ENCODE peak calls at places on chromosomes 1 and 21, in eight cellular contexts. One of them, this sample, is unnamed.

GRCh38 chr1:223244366-223245103 is 101.5 kb upstream of the TLR5 start:
- DNase-seq in astrocyte of the spinal cord: peak
- DNase-seq in uterus: no peak
- DNase-seq in neural crest cell: no peak
- DNase-seq in activated CD8-positive, alpha-beta T cell treated with anti-CD3 and anti-CD28 coated beads for 36 hours: peak
- DNase-seq in AG04449: no peak
- DNase-seq in GM12864: no peak
- DNase-seq in glutamatergic neuron: no peak
- DNase-seq in this sample: no peak

GRCh38 chr1:1082239-1083180 is 8.4 kb upstream of the RNF223 start:
- DNase-seq in astrocyte of the spinal cord: no peak
- DNase-seq in uterus: peak
- DNase-seq in neural crest cell: no peak
- DNase-seq in activated CD8-positive, alpha-beta T cell treated with anti-CD3 and anti-CD28 coated beads for 36 hours: no peak
- DNase-seq in AG04449: no peak
- DNase-seq in GM12864: no peak
- DNase-seq in glutamatergic neuron: peak
- DNase-seq in this sample: no peak

GRCh38 chr1:194394676-194395075 is 1208.3 kb upstream of the B3GALT2 start:
- DNase-seq in astrocyte of the spinal cord: no peak
- DNase-seq in uterus: no peak
- DNase-seq in neural crest cell: no peak
- DNase-seq in activated CD8-positive, alpha-beta T cell treated with anti-CD3 and anti-CD28 coated beads for 36 hours: no peak
- DNase-seq in AG04449: no peak
- DNase-seq in GM12864: no peak
- DNase-seq in glutamatergic neuron: no peak
- DNase-seq in this sample: no peak

GRCh38 chr21:36762636-36763035 is 63.7 kb downstream of the SIM2 start:
- DNase-seq in astrocyte of the spinal cord: no peak
- DNase-seq in uterus: no peak
- DNase-seq in neural crest cell: no peak
- DNase-seq in activated CD8-positive, alpha-beta T cell treated with anti-CD3 and anti-CD28 coated beads for 36 hours: no peak
- DNase-seq in AG04449: no peak
- DNase-seq in GM12864: no peak
- DNase-seq in glutamatergic neuron: no peak
- DNase-seq in this sample: no peak

GRCh38 chr1:162297208-162297607 is 79.4 kb downstream of the SPATA46 start:
- DNase-seq in astrocyte of the spinal cord: no peak
- DNase-seq in uterus: no peak
- DNase-seq in neural crest cell: no peak
- DNase-seq in activated CD8-positive, alpha-beta T cell treated with anti-CD3 and anti-CD28 coated beads for 36 hours: no peak
- DNase-seq in AG04449: no peak
- DNase-seq in GM12864: no peak
- DNase-seq in glutamatergic neuron: no peak
- DNase-seq in this sample: no peak

GRCh38 chr1:151839457-151840409 is at the start of gene C2CD4D:
- DNase-seq in astrocyte of the spinal cord: no peak
- DNase-seq in uterus: no peak
- DNase-seq in neural crest cell: peak
- DNase-seq in activated CD8-positive, alpha-beta T cell treated with anti-CD3 and anti-CD28 coated beads for 36 hours: peak
- DNase-seq in AG04449: no peak
- DNase-seq in GM12864: no peak
- DNase-seq in glutamatergic neuron: peak
- DNase-seq in this sample: peak

GRCh38 chr1:40783001-40783905 is at the start of gene KCNQ4:
- DNase-seq in astrocyte of the spinal cord: no peak
- DNase-seq in uterus: peak
- DNase-seq in neural crest cell: peak
- DNase-seq in activated CD8-positive, alpha-beta T cell treated with anti-CD3 and anti-CD28 coated beads for 36 hours: peak
- DNase-seq in AG04449: no peak
- DNase-seq in GM12864: no peak
- DNase-seq in glutamatergic neuron: peak
- DNase-seq in this sample: no peak

GRCh38 chr1:61011514-61012263 is 70.7 kb upstream of the NFIA start:
- DNase-seq in astrocyte of the spinal cord: no peak
- DNase-seq in uterus: no peak
- DNase-seq in neural crest cell: no peak
- DNase-seq in activated CD8-positive, alpha-beta T cell treated with anti-CD3 and anti-CD28 coated beads for 36 hours: no peak
- DNase-seq in AG04449: no peak
- DNase-seq in GM12864: no peak
- DNase-seq in glutamatergic neuron: no peak
- DNase-seq in this sample: no peak

GRCh38 chr1:86409416-86410021 is 13.4 kb upstream of the ODF2L start:
- DNase-seq in astrocyte of the spinal cord: no peak
- DNase-seq in uterus: no peak
- DNase-seq in neural crest cell: no peak
- DNase-seq in activated CD8-positive, alpha-beta T cell treated with anti-CD3 and anti-CD28 coated beads for 36 hours: no peak
- DNase-seq in AG04449: no peak
- DNase-seq in GM12864: no peak
- DNase-seq in glutamatergic neuron: no peak
- DNase-seq in this sample: no peak

GRCh38 chr1:51998007-51998406 is 7.5 kb upstream of the RAB3B start:
- DNase-seq in astrocyte of the spinal cord: no peak
- DNase-seq in uterus: no peak
- DNase-seq in neural crest cell: no peak
- DNase-seq in activated CD8-positive, alpha-beta T cell treated with anti-CD3 and anti-CD28 coated beads for 36 hours: no peak
- DNase-seq in AG04449: no peak
- DNase-seq in GM12864: no peak
- DNase-seq in glutamatergic neuron: no peak
- DNase-seq in this sample: no peak

GRCh38 chr1:13732971-13733667 is 33.1 kb downstream of the PRDM2 start:
- DNase-seq in astrocyte of the spinal cord: no peak
- DNase-seq in uterus: no peak
- DNase-seq in neural crest cell: no peak
- DNase-seq in activated CD8-positive, alpha-beta T cell treated with anti-CD3 and anti-CD28 coated beads for 36 hours: peak
- DNase-seq in AG04449: no peak
- DNase-seq in GM12864: no peak
- DNase-seq in glutamatergic neuron: no peak
- DNase-seq in this sample: no peak

GRCh38 chr1:178093150-178093957 is 550 bp upstream of the RASAL2 start:
- DNase-seq in astrocyte of the spinal cord: peak
- DNase-seq in uterus: peak
- DNase-seq in neural crest cell: peak
- DNase-seq in activated CD8-positive, alpha-beta T cell treated with anti-CD3 and anti-CD28 coated beads for 36 hours: peak
- DNase-seq in AG04449: peak
- DNase-seq in GM12864: peak
- DNase-seq in glutamatergic neuron: peak
- DNase-seq in this sample: peak
- TF ChIP-seq CTCF in astrocyte of the spinal cord: peak
- TF ChIP-seq CTCF in uterus: no peak
- TF ChIP-seq CTCF in neural crest cell: peak
- TF ChIP-seq CTCF in activated CD8-positive, alpha-beta T cell treated with anti-CD3 and anti-CD28 coated beads for 36 hours: no peak
- TF ChIP-seq CTCF in AG04449: no peak
- TF ChIP-seq CTCF in GM12864: no peak
- TF ChIP-seq CTCF in glutamatergic neuron: no peak
- TF ChIP-seq CTCF in this sample: no peak

GRCh38 chr1:200435200-200435780 is 25.5 kb upstream of the ZNF281 start:
- DNase-seq in astrocyte of the spinal cord: peak
- DNase-seq in uterus: no peak
- DNase-seq in neural crest cell: no peak
- DNase-seq in activated CD8-positive, alpha-beta T cell treated with anti-CD3 and anti-CD28 coated beads for 36 hours: no peak
- DNase-seq in AG04449: no peak
- DNase-seq in GM12864: no peak
- DNase-seq in glutamatergic neuron: no peak
- DNase-seq in this sample: no peak

GRCh38 chr1:200436436-200436835 is 26.6 kb upstream of the ZNF281 start:
- DNase-seq in astrocyte of the spinal cord: no peak
- DNase-seq in uterus: no peak
- DNase-seq in neural crest cell: no peak
- DNase-seq in activated CD8-positive, alpha-beta T cell treated with anti-CD3 and anti-CD28 coated beads for 36 hours: no peak
- DNase-seq in AG04449: no peak
- DNase-seq in GM12864: no peak
- DNase-seq in glutamatergic neuron: no peak
- DNase-seq in this sample: no peak

GRCh38 chr1:200432586-200432985 is 22.8 kb upstream of the ZNF281 start:
- DNase-seq in astrocyte of the spinal cord: no peak
- DNase-seq in uterus: no peak
- DNase-seq in neural crest cell: no peak
- DNase-seq in activated CD8-positive, alpha-beta T cell treated with anti-CD3 and anti-CD28 coated beads for 36 hours: no peak
- DNase-seq in AG04449: no peak
- DNase-seq in GM12864: no peak
- DNase-seq in glutamatergic neuron: no peak
- DNase-seq in this sample: no peak

GRCh38 chr1:200437088-200437487 is 27.3 kb upstream of the ZNF281 start:
- DNase-seq in astrocyte of the spinal cord: no peak
- DNase-seq in uterus: no peak
- DNase-seq in neural crest cell: no peak
- DNase-seq in activated CD8-positive, alpha-beta T cell treated with anti-CD3 and anti-CD28 coated beads for 36 hours: no peak
- DNase-seq in AG04449: no peak
- DNase-seq in GM12864: no peak
- DNase-seq in glutamatergic neuron: no peak
- DNase-seq in this sample: no peak

DNA sequence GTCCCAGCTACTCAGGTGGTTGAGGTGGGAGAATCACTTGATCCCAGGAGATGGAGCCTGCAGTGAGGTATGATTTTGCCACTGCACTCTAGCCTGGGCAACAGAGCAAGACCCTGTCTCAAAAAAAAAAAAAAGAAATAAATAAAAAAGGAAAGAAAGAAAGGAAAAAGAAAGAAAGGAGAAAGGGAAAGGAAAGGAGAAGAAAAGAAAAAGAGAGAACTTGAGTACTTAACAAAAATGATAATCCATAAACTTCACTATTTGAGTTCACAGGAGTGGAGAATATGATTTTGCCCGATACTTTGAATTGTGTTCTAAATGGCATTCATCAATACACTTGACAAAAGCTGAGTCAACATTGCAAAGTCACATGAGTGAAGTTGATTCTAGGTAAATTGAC is 23.8 kb upstream of the ZNF281 start:
- DNase-seq in astrocyte of the spinal cord: no peak
- DNase-seq in uterus: no peak
- DNase-seq in neural crest cell: no peak
- DNase-seq in activated CD8-positive, alpha-beta T cell treated with anti-CD3 and anti-CD28 coated beads for 36 hours: no peak
- DNase-seq in AG04449: no peak
- DNase-seq in GM12864: no peak
- DNase-seq in glutamatergic neuron: no peak
- DNase-seq in this sample: no peak
- TF ChIP-seq CTCF in astrocyte of the spinal cord: no peak
- TF ChIP-seq CTCF in uterus: no peak
- TF ChIP-seq CTCF in neural crest cell: no peak
- TF ChIP-seq CTCF in activated CD8-positive, alpha-beta T cell treated with anti-CD3 and anti-CD28 coated beads for 36 hours: no peak
- TF ChIP-seq CTCF in AG04449: no peak
- TF ChIP-seq CTCF in GM12864: no peak
- TF ChIP-seq CTCF in glutamatergic neuron: no peak
- TF ChIP-seq CTCF in this sample: no peak

GRCh38 chr1:156055649-156056048 is 1.1 kb downstream of the LAMTOR2 start:
- DNase-seq in astrocyte of the spinal cord: no peak
- DNase-seq in uterus: no peak
- DNase-seq in neural crest cell: no peak
- DNase-seq in activated CD8-positive, alpha-beta T cell treated with anti-CD3 and anti-CD28 coated beads for 36 hours: no peak
- DNase-seq in AG04449: no peak
- DNase-seq in GM12864: no peak
- DNase-seq in glutamatergic neuron: no peak
- DNase-seq in this sample: no peak

GRCh38 chr1:156055343-156055645 is 712 bp downstream of the LAMTOR2 start:
- DNase-seq in astrocyte of the spinal cord: no peak
- DNase-seq in uterus: no peak
- DNase-seq in neural crest cell: no peak
- DNase-seq in activated CD8-positive, alpha-beta T cell treated with anti-CD3 and anti-CD28 coated beads for 36 hours: no peak
- DNase-seq in AG04449: no peak
- DNase-seq in GM12864: no peak
- DNase-seq in glutamatergic neuron: no peak
- DNase-seq in this sample: no peak

GRCh38 chr1:156053770-156054499 is at the start of gene UBQLN4:
- DNase-seq in astrocyte of the spinal cord: peak
- DNase-seq in uterus: peak
- DNase-seq in neural crest cell: peak
- DNase-seq in activated CD8-positive, alpha-beta T cell treated with anti-CD3 and anti-CD28 coated beads for 36 hours: peak
- DNase-seq in AG04449: no peak
- DNase-seq in GM12864: no peak
- DNase-seq in glutamatergic neuron: peak
- DNase-seq in this sample: peak

GRCh38 chr1:156052862-156053769 is 482 bp downstream of the UBQLN4 start:
- DNase-seq in astrocyte of the spinal cord: peak
- DNase-seq in uterus: peak
- DNase-seq in neural crest cell: peak
- DNase-seq in activated CD8-positive, alpha-beta T cell treated with anti-CD3 and anti-CD28 coated beads for 36 hours: peak
- DNase-seq in AG04449: no peak
- DNase-seq in GM12864: no peak
- DNase-seq in glutamatergic neuron: peak
- DNase-seq in this sample: peak

DNA sequence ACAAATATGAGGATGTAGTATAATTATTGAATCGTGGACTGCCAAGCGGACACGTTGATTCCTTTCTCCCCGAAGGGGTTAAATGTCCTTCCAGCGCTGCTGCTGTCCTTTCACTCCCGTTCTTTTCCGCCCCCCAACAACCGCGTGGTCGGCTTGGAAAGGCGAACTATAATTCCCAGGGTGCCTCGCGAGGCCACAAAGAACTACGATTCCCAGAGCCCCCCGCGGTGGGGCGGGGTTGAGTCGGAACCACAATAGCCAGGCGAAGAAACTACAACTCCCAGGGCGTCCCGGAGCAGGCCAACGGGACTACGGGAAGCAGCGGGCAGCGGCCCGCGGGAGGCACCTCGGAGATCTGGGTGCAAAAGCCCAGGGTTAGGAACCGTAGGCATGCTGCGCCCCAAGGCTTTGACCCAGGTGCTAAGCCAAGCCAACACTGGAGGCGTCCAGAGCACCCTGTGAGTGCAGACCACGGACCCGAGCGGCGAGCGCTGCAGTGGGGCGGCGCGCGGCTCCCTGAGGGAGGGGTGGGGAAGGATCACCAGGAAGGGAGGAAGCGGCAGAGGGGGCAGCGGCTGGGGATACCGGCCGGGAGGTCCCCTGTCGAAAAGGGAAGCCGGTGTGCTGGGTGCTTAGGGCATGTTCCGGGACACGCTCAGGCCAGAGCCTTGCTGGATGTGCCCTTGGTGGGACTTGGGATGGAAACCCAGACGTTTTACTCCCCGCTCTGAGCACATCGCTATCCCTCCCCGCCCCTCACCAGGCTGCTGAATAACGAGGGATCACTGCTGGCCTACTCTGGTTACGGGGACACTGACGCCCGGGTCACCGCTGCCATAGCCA is at the start of gene LAMTOR2:
- DNase-seq in astrocyte of the spinal cord: peak
- DNase-seq in uterus: peak
- DNase-seq in neural crest cell: peak
- DNase-seq in activated CD8-positive, alpha-beta T cell treated with anti-CD3 and anti-CD28 coated beads for 36 hours: peak
- DNase-seq in AG04449: peak
- DNase-seq in GM12864: peak
- DNase-seq in glutamatergic neuron: peak
- DNase-seq in this sample: peak
- TF ChIP-seq CTCF in astrocyte of the spinal cord: no peak
- TF ChIP-seq CTCF in uterus: no peak
- TF ChIP-seq CTCF in neural crest cell: no peak
- TF ChIP-seq CTCF in activated CD8-positive, alpha-beta T cell treated with anti-CD3 and anti-CD28 coated beads for 36 hours: no peak
- TF ChIP-seq CTCF in AG04449: no peak
- TF ChIP-seq CTCF in GM12864: no peak
- TF ChIP-seq CTCF in glutamatergic neuron: no peak
- TF ChIP-seq CTCF in this sample: no peak

DNA sequence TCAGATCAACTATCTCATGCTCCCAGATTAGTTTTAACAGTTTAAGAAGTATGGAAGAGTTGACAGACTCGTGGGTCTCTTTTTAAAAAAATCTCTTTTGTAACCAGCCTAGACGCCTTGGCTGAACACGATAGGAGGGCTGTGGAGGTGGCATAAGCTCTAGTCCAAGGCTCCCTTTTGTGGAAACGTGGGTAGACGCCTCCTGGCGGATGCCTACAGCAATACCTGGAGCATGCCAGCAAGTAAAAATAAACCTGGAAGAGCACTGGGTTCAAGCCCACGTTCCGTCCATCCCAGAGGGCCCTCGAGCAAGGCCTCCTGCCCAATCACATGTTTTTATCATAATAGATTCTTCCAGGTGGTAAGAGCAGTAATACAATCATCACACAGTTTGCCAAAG is 87.9 kb downstream of the RGS7 start:
- DNase-seq in astrocyte of the spinal cord: no peak
- DNase-seq in uterus: no peak
- DNase-seq in neural crest cell: no peak
- DNase-seq in activated CD8-positive, alpha-beta T cell treated with anti-CD3 and anti-CD28 coated beads for 36 hours: no peak
- DNase-seq in AG04449: no peak
- DNase-seq in GM12864: no peak
- DNase-seq in glutamatergic neuron: no peak
- DNase-seq in this sample: no peak
- TF ChIP-seq CTCF in astrocyte of the spinal cord: no peak
- TF ChIP-seq CTCF in uterus: no peak
- TF ChIP-seq CTCF in neural crest cell: no peak
- TF ChIP-seq CTCF in activated CD8-positive, alpha-beta T cell treated with anti-CD3 and anti-CD28 coated beads for 36 hours: no peak
- TF ChIP-seq CTCF in AG04449: no peak
- TF ChIP-seq CTCF in GM12864: peak
- TF ChIP-seq CTCF in glutamatergic neuron: no peak
- TF ChIP-seq CTCF in this sample: no peak